ENCODE peak calls at places on chromosome 1, in five cellular contexts. One of them, this sample, is unnamed.
A peak's percentile ranks its signal among the peaks of the same experiment; 100 is the strongest.

GRCh38 chr1:169890761-169891538 is 2.7 kb downstream of the SCYL3 start:
- DNase-seq in heart left ventricle: no peak
- DNase-seq in coronary artery: no peak
- DNase-seq in left ventricle myocardium inferior: no peak
- DNase-seq in fibroblast of lung: no peak
- DNase-seq in this sample: no peak

GRCh38 chr1:44086722-44087474 is 31.7 kb upstream of the KLF17 start:
- DNase-seq in fibroblast of lung: no peak
- DNase-seq in coronary artery: no peak
- DNase-seq in left ventricle myocardium inferior: no peak
- DNase-seq in heart left ventricle: no peak
- DNase-seq in this sample: no peak

GRCh38 chr1:221637641-221638041 is 104.2 kb downstream of the DUSP10 start:
- DNase-seq in coronary artery: no peak
- DNase-seq in left ventricle myocardium inferior: peak; percentile 14
- DNase-seq in fibroblast of lung: peak; percentile 42
- DNase-seq in heart left ventricle: no peak
- DNase-seq in this sample: no peak

GRCh38 chr1:114669562-114670082 is at the start of gene DENND2C:
- DNase-seq in coronary artery: no peak
- DNase-seq in left ventricle myocardium inferior: no peak
- DNase-seq in fibroblast of lung: no peak
- DNase-seq in heart left ventricle: no peak
- DNase-seq in this sample: no peak

GRCh38 chr1:32286763-32287162 is 5.1 kb upstream of the HDAC1 start:
- DNase-seq in heart left ventricle: no peak
- DNase-seq in left ventricle myocardium inferior: no peak
- DNase-seq in coronary artery: no peak
- DNase-seq in fibroblast of lung: no peak
- DNase-seq in this sample: no peak

GRCh38 chr1:12617511-12617900 is 504 bp downstream of the DHRS3 start:
- DNase-seq in fibroblast of lung: no peak
- DNase-seq in left ventricle myocardium inferior: no peak
- DNase-seq in coronary artery: no peak
- DNase-seq in heart left ventricle: no peak
- DNase-seq in this sample: no peak

GRCh38 chr1:234279021-234279420 is 94.2 kb upstream of the COA6 start:
- DNase-seq in fibroblast of lung: no peak
- DNase-seq in coronary artery: no peak
- DNase-seq in heart left ventricle: no peak
- DNase-seq in left ventricle myocardium inferior: no peak
- DNase-seq in this sample: no peak

GRCh38 chr1:184253921-184254320 is 132.9 kb upstream of the C1orf21 start:
- DNase-seq in heart left ventricle: no peak
- DNase-seq in fibroblast of lung: no peak
- DNase-seq in coronary artery: no peak
- DNase-seq in left ventricle myocardium inferior: no peak
- DNase-seq in this sample: no peak

GRCh38 chr1:3067301-3067670 is 1.7 kb upstream of the PRDM16 start:
- DNase-seq in heart left ventricle: no peak
- DNase-seq in coronary artery: no peak
- DNase-seq in left ventricle myocardium inferior: peak; percentile 12
- DNase-seq in fibroblast of lung: no peak
- DNase-seq in this sample: no peak

GRCh38 chr1:31881698-31882000 is 56.5 kb downstream of the PTP4A2 start:
- DNase-seq in fibroblast of lung: no peak
- DNase-seq in heart left ventricle: no peak
- DNase-seq in left ventricle myocardium inferior: no peak
- DNase-seq in coronary artery: no peak
- DNase-seq in this sample: no peak

GRCh38 chr1:10353282-10353681 is 45.6 kb upstream of the PGD start:
- DNase-seq in heart left ventricle: no peak
- DNase-seq in fibroblast of lung: no peak
- DNase-seq in left ventricle myocardium inferior: no peak
- DNase-seq in coronary artery: no peak
- DNase-seq in this sample: no peak

GRCh38 chr1:206723500-206724472 is 39.1 kb downstream of the MAPKAPK2 start:
- DNase-seq in coronary artery: peak; percentile 82
- DNase-seq in fibroblast of lung: peak; percentile 95
- DNase-seq in heart left ventricle: peak; percentile 40
- DNase-seq in left ventricle myocardium inferior: peak; percentile 40
- DNase-seq in this sample: peak; percentile 86

GRCh38 chr1:39213511-39214002 is 9.1 kb downstream of the MACF1 start:
- DNase-seq in coronary artery: no peak
- DNase-seq in left ventricle myocardium inferior: no peak
- DNase-seq in fibroblast of lung: peak; percentile 26
- DNase-seq in heart left ventricle: no peak
- DNase-seq in this sample: no peak

GRCh38 chr1:54744696-54745095 is 19.6 kb downstream of the PARS2 start:
- DNase-seq in coronary artery: no peak
- DNase-seq in heart left ventricle: no peak
- DNase-seq in left ventricle myocardium inferior: no peak
- DNase-seq in fibroblast of lung: no peak
- DNase-seq in this sample: no peak

GRCh38 chr1:54743827-54744226 is 20.5 kb downstream of the PARS2 start:
- DNase-seq in heart left ventricle: no peak
- DNase-seq in coronary artery: no peak
- DNase-seq in fibroblast of lung: no peak
- DNase-seq in left ventricle myocardium inferior: no peak
- DNase-seq in this sample: no peak

GRCh38 chr1:54741531-54741930 is 22.8 kb downstream of the PARS2 start:
- DNase-seq in left ventricle myocardium inferior: no peak
- DNase-seq in coronary artery: no peak
- DNase-seq in fibroblast of lung: no peak
- DNase-seq in heart left ventricle: no peak
- DNase-seq in this sample: no peak

GRCh38 chr1:54743416-54743815 is 20.9 kb downstream of the PARS2 start:
- DNase-seq in heart left ventricle: no peak
- DNase-seq in coronary artery: no peak
- DNase-seq in fibroblast of lung: no peak
- DNase-seq in left ventricle myocardium inferior: no peak
- DNase-seq in this sample: no peak

DNA sequence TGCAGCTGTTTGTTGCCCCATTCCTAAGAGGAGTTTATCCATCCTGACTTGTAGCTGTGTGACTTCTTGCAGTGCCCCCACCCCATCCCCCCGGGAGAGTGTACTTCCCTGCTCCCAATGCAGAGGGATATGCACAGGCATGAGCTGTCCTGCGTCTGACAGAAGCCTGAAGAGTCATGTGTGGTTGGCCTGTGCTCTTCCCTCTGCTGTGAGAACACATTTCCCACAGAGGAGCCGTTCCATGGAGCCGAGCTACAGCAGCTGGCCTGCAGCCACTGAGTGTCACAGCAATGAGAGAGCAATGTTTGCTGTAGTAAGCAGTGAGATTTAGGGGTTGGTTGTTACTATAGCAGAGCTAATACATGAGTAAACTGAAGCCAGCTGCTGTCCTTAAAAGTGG is 22.1 kb downstream of the PARS2 start:
- DNase-seq in left ventricle myocardium inferior: no peak
- DNase-seq in heart left ventricle: no peak
- DNase-seq in coronary artery: no peak
- DNase-seq in fibroblast of lung: peak; percentile 31
- DNase-seq in this sample: peak; percentile 52
- H3K4me3 ChIP-seq in left ventricle myocardium inferior: no peak overlapping the region
- H3K4me3 ChIP-seq in heart left ventricle: no peak overlapping the region
- H3K4me3 ChIP-seq in coronary artery: no peak overlapping the region
- H3K4me3 ChIP-seq in fibroblast of lung: no peak overlapping the region
- H3K4me3 ChIP-seq in this sample: no peak overlapping the region

GRCh38 chr1:74427676-74428075 is 84.7 kb downstream of the LRRC53 start:
- DNase-seq in fibroblast of lung: no peak
- DNase-seq in heart left ventricle: no peak
- DNase-seq in left ventricle myocardium inferior: no peak
- DNase-seq in coronary artery: no peak
- DNase-seq in this sample: no peak

GRCh38 chr1:74425669-74426068 is 86.7 kb downstream of the LRRC53 start:
- DNase-seq in fibroblast of lung: no peak
- DNase-seq in coronary artery: no peak
- DNase-seq in left ventricle myocardium inferior: no peak
- DNase-seq in heart left ventricle: no peak
- DNase-seq in this sample: no peak

GRCh38 chr1:74423476-74423875 is 88.9 kb downstream of the LRRC53 start:
- DNase-seq in left ventricle myocardium inferior: no peak
- DNase-seq in fibroblast of lung: no peak
- DNase-seq in coronary artery: no peak
- DNase-seq in heart left ventricle: no peak
- DNase-seq in this sample: no peak

GRCh38 chr1:74422379-74423155 is 89.8 kb downstream of the LRRC53 start:
- DNase-seq in coronary artery: no peak
- DNase-seq in heart left ventricle: no peak
- DNase-seq in fibroblast of lung: no peak
- DNase-seq in left ventricle myocardium inferior: no peak
- DNase-seq in this sample: peak; percentile 18

DNA sequence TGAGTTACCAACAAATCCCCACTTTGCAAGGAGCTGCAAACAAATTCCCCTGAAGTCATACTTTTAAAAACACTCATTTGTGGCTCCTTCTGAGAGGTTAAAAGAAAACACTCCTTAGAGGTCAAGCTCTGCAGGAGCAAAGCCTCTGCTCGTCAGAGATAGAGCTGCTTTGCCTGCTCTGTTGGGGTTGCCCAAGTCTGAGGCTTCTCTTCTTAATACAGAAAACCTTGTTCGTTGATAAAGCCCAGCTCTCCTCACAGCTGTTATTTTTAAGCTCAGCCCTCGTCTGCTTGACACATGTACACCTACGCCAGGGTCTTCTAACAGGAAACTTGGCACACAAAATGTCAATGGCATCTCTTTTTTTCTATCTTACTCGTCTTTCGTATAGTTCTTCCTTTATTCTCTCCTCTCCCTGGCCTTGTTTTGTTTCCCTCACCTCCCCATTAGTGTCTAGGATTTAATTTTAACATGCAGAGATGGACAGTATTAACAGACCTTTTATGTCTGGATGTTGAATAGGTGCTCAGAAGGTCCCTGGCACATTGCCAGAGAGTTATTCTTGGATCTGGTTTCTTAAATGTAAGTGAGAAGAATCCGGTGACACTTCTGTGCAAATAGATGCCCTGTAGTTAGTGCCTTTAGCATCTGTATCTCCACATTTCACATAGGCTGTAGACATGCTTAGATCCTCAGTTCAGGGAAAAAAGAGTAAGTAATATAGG is 86.0 kb downstream of the LRRC53 start:
- DNase-seq in coronary artery: no peak
- DNase-seq in heart left ventricle: no peak
- DNase-seq in left ventricle myocardium inferior: no peak
- DNase-seq in fibroblast of lung: peak; percentile 0
- DNase-seq in this sample: no peak
- H3K4me3 ChIP-seq in coronary artery: peak overlapping the region; percentile 46
- H3K4me3 ChIP-seq in heart left ventricle: no peak overlapping the region
- H3K4me3 ChIP-seq in left ventricle myocardium inferior: no peak overlapping the region
- H3K4me3 ChIP-seq in fibroblast of lung: no peak overlapping the region
- H3K4me3 ChIP-seq in this sample: no peak overlapping the region

GRCh38 chr1:40743860-40744259 is 39.7 kb upstream of the KCNQ4 start:
- DNase-seq in left ventricle myocardium inferior: no peak
- DNase-seq in fibroblast of lung: no peak
- DNase-seq in heart left ventricle: no peak
- DNase-seq in coronary artery: no peak
- DNase-seq in this sample: no peak

GRCh38 chr1:40743452-40743851 is 40.1 kb upstream of the KCNQ4 start:
- DNase-seq in heart left ventricle: no peak
- DNase-seq in coronary artery: no peak
- DNase-seq in fibroblast of lung: no peak
- DNase-seq in left ventricle myocardium inferior: no peak
- DNase-seq in this sample: no peak

GRCh38 chr1:40746344-40747090 is 37.1 kb upstream of the KCNQ4 start:
- DNase-seq in fibroblast of lung: no peak
- DNase-seq in left ventricle myocardium inferior: no peak
- DNase-seq in heart left ventricle: no peak
- DNase-seq in coronary artery: no peak
- DNase-seq in this sample: no peak

GRCh38 chr1:40742363-40743061 is 41.1 kb upstream of the KCNQ4 start:
- DNase-seq in left ventricle myocardium inferior: no peak
- DNase-seq in fibroblast of lung: no peak
- DNase-seq in heart left ventricle: no peak
- DNase-seq in coronary artery: no peak
- DNase-seq in this sample: no peak

GRCh38 chr1:40745180-40745579 is 38.4 kb upstream of the KCNQ4 start:
- DNase-seq in left ventricle myocardium inferior: no peak
- DNase-seq in heart left ventricle: no peak
- DNase-seq in fibroblast of lung: peak; percentile 59
- DNase-seq in coronary artery: no peak
- DNase-seq in this sample: peak; percentile 31
- H3K4me3 ChIP-seq in left ventricle myocardium inferior: no peak overlapping the region
- H3K4me3 ChIP-seq in heart left ventricle: no peak overlapping the region
- H3K4me3 ChIP-seq in fibroblast of lung: no peak overlapping the region
- H3K4me3 ChIP-seq in coronary artery: no peak overlapping the region
- H3K4me3 ChIP-seq in this sample: no peak overlapping the region

DNA sequence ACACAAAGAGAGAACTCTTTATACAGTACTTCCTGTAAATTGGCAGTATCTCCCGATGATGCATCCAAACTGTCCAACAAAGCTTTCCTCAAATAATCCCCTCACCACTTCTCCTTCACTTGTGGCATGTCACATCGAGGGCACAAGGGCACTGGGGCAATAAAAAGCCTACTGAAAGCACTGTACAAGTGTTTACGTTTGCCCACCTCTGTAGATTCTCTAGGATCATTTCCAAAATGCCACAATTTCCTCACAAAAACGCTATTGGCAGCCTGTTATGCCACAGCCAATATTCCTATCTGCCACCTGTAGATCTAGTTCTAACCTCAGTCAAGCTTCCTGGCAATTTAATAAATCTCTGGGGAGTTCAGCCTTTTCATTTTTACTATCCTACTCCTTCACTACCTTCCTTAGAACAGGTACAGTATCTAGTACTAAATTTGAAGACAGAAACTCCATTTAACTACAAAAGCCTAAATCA is 39.9 kb downstream of the HNRNPR start:
- DNase-seq in fibroblast of lung: no peak
- DNase-seq in heart left ventricle: no peak
- DNase-seq in coronary artery: no peak
- DNase-seq in left ventricle myocardium inferior: no peak
- DNase-seq in this sample: no peak
- H3K4me3 ChIP-seq in fibroblast of lung: no peak overlapping the region
- H3K4me3 ChIP-seq in heart left ventricle: no peak overlapping the region
- H3K4me3 ChIP-seq in coronary artery: no peak overlapping the region
- H3K4me3 ChIP-seq in left ventricle myocardium inferior: no peak overlapping the region
- H3K4me3 ChIP-seq in this sample: no peak overlapping the region

This sample was measured in skeletal muscle cell.